ENCODE peak calls at places on chromosomes 2 and 18, in seven cellular contexts. Z is fibroblast of the aortic adventitia, V is heart right ventricle, U is BJ, M is Right ventricle myocardium inferior, P is coronary artery, F is cortex of kidney. D is an unnamed sample.

GRCh38 chr2:125095826-125096225 is 1070.7 kb downstream of the CNTNAP5 start:
- DNase-seq in Z (no peak), V (no peak), U (no peak), M (no peak), P (no peak), F (no peak), D (no peak)

GRCh38 chr2:133377599-133377998 is 190.7 kb downstream of the NCKAP5 start:
- DNase-seq in Z (no peak), V (no peak), U (no peak), M (no peak), P (no peak), F (no peak), D (no peak)

GRCh38 chr2:137826373-137827372 is 137.6 kb upstream of the HNMT start:
- DNase-seq in Z (no peak), V (no peak), U (no peak), M (no peak), P (no peak), F (no peak), D (no peak)

GRCh38 chr2:195686564-195686963 is 29.5 kb downstream of the SLC39A10 start:
- DNase-seq in Z (no peak), V (no peak), U (no peak), M (no peak), P (no peak), F (no peak), D (no peak)

GRCh38 chr2:149344105-149344504 is 13.7 kb downstream of the LYPD6 start:
- DNase-seq in Z (no peak), V (no peak), U (no peak), M (no peak), P (no peak), F (no peak), D (no peak)

GRCh38 chr18:74139888-74140287 is 7.7 kb downstream of the FBXO15 start:
- DNase-seq in Z (peak; percentile 43), V (no peak), U (no peak), M (no peak), P (no peak), F (no peak), D (no peak)

GRCh38 chr2:118529931-118530330 is 317.5 kb downstream of the EN1 start:
- DNase-seq in Z (no peak), V (no peak), U (no peak), M (no peak), P (no peak), F (no peak), D (no peak)

GRCh38 chr2:100529176-100529575 is 33.6 kb upstream of the PDCL3 start:
- DNase-seq in Z (no peak), V (no peak), U (no peak), M (no peak), P (no peak), F (no peak), D (no peak)

GRCh38 chr18:46250084-46250811 is 146.1 kb downstream of the HAUS1 start:
- DNase-seq in Z (peak; percentile 80), V (no peak), U (no peak), M (no peak), P (no peak), F (no peak), D (no peak)

GRCh38 chr2:5387421-5387820 is 304.8 kb upstream of the SOX11 start:
- DNase-seq in Z (no peak), V (no peak), U (no peak), M (no peak), P (no peak), F (no peak), D (no peak)

GRCh38 chr2:44579136-44579836 is 217.5 kb downstream of the CAMKMT start:
- DNase-seq in Z (peak; percentile 5), V (no peak), U (no peak), M (no peak), P (no peak), F (no peak), D (no peak)

GRCh38 chr18:50629148-50629631 is 69.3 kb downstream of the MAPK4 start:
- DNase-seq in Z (no peak), V (no peak), U (no peak), M (no peak), P (no peak), F (no peak), D (no peak)

GRCh38 chr2:43685350-43685749 is 9.1 kb upstream of the C1GALT1C1L start:
- DNase-seq in Z (no peak), V (no peak), U (no peak), M (no peak), P (no peak), F (no peak), D (no peak)

GRCh38 chr2:221272729-221273128 is 299.4 kb downstream of the EPHA4 start:
- DNase-seq in Z (no peak), V (no peak), U (no peak), M (no peak), P (no peak), F (no peak), D (no peak)

GRCh38 chr18:50563376-50563775 is 3.5 kb downstream of the MAPK4 start:
- DNase-seq in Z (no peak), V (no peak), U (no peak), M (no peak), P (no peak), F (no peak), D (no peak)

GRCh38 chr18:21682276-21683051 is 22.1 kb downstream of the ABHD3 start:
- DNase-seq in Z (peak; percentile 82), V (no peak), U (peak; percentile 45), M (no peak), P (no peak), F (no peak), D (peak; percentile 46)

GRCh38 chr2:217085543-217085942 is 225.7 kb upstream of the TNP1 start:
- DNase-seq in Z (no peak), V (no peak), U (no peak), M (no peak), P (no peak), F (no peak), D (no peak)

GRCh38 chr2:20103514-20103913 is 52.1 kb upstream of the LAPTM4A start:
- DNase-seq in Z (no peak), V (no peak), U (no peak), M (no peak), P (no peak), F (no peak), D (no peak)

GRCh38 chr2:10414000-10414451 is 34.1 kb downstream of the ODC1 start:
- DNase-seq in Z (peak; percentile 33), V (no peak), U (no peak), M (no peak), P (no peak), F (no peak), D (no peak)

GRCh38 chr2:84515788-84516187 is 510 bp upstream of the DNAH6 start:
- DNase-seq in Z (no peak), V (no peak), U (no peak), M (no peak), P (no peak), F (no peak), D (no peak)

D was measured in GM04504.